ENCODE peak calls at places on chromosome 14, in four cellular contexts. Y is RWPE2, E is IMR-90, D is esophagus squamous epithelium. S is an unnamed sample.

GRCh38 chr14:98325761-98326160 is 946.2 kb downstream of the BCL11B start:
- DNase-seq in E (no peak), Y (no peak), D (no peak), S (no peak)

GRCh38 chr14:23513466-23514008 is 38.0 kb downstream of the ZFHX2 start:
- DNase-seq in Y (no peak), D (no peak), E (no peak), S (no peak)

GRCh38 chr14:72810201-72810600 is 83.7 kb downstream of the DPF3 start:
- DNase-seq in Y (no peak), E (no peak), D (no peak), S (no peak)

GRCh38 chr14:78637903-78638302 is 467.7 kb downstream of the NRXN3 start:
- DNase-seq in Y (no peak), E (no peak), D (no peak), S (no peak)

GRCh38 chr14:74425525-74426201 is 347 bp downstream of the SYNDIG1L start:
- DNase-seq in Y (no peak), E (no peak), D (no peak), S (no peak)

GRCh38 chr14:91466192-91466591 is 43.9 kb downstream of the PPP4R3A start:
- DNase-seq in E (no peak), D (no peak), Y (no peak), S (no peak)

GRCh38 chr14:56196274-56196673 is 78.1 kb downstream of the PELI2 start:
- DNase-seq in E (peak), Y (no peak), D (no peak), S (no peak)

GRCh38 chr14:91228112-91229004 is 16.1 kb downstream of the GPR68 start:
- DNase-seq in D (no peak), Y (no peak), E (peak), S (no peak)

GRCh38 chr14:69711065-69711464 is 55.9 kb upstream of the SRSF5 start:
- DNase-seq in E (peak), D (no peak), Y (no peak), S (no peak)

GRCh38 chr14:34050606-34051005 is 99.7 kb upstream of the EGLN3 start:
- DNase-seq in E (no peak), D (no peak), Y (no peak), S (no peak)

GRCh38 chr14:93903342-93904184 is 23.6 kb upstream of the FAM181A start:
- DNase-seq in Y (no peak), E (no peak), D (no peak), S (no peak)
- TF ChIP-seq CTCF in Y (peak), E (peak), D (no peak), S (peak)

DNA sequence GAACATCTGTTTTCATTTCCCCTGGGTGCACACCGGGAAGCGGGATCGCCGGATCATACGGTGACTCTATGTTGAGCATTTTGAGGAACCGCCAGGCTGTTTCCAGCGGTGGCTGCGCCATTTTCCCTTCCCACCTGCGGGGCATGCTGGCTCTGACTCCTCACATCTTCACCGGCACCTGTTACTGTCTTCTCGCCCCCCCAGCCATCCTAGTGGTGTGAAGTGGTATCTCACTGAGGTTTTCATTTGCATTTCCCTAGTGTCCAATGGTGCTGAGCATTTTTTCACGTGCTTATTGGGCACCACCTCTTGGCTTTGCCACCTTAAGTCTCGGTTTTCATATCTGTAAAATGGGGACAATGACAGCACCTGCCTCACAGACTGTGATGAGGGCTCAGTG is 44.1 kb upstream of the EML1 start:
- DNase-seq in E (no peak), Y (no peak), D (no peak), S (no peak)
- TF ChIP-seq CTCF in E (peak), Y (no peak), D (no peak), S (peak)

GRCh38 chr14:68655961-68656360 is 136.9 kb downstream of the ZFP36L1 start:
- DNase-seq in Y (no peak), D (no peak), E (no peak), S (no peak)
- TF ChIP-seq CTCF in Y (peak), D (no peak), E (no peak), S (peak)

DNA sequence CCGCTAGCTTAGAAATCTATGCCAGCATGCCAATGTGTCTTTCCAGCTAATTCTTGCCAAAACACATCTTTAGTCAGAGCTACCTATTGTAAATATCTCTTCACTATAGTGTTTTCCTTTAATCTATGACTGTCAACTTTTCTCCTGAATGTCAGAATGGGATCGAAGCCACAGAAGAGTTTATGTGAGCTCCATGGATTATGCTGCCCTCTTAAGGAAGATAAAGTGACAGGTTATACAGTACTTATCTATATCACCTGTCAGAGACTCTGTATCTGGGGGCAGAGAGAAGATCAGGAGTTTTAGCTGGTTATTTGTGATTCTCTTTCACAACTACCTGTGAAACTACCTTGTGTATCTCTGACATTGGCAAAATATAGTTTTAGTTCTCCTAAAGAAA is 204.3 kb upstream of the SEL1L start:
- DNase-seq in Y (no peak), E (no peak), D (no peak), S (no peak)
- TF ChIP-seq CTCF in Y (peak), E (no peak), D (no peak), S (no peak)

GRCh38 chr14:81172353-81172752 is 48.4 kb downstream of the GTF2A1 start:
- DNase-seq in E (peak), D (no peak), Y (no peak), S (no peak)

GRCh38 chr14:81169267-81169666 is 51.5 kb downstream of the GTF2A1 start:
- DNase-seq in D (no peak), E (no peak), Y (no peak), S (no peak)

GRCh38 chr14:81169711-81170103 is 51.1 kb downstream of the GTF2A1 start:
- DNase-seq in D (no peak), E (peak), Y (no peak), S (no peak)

GRCh38 chr14:81170104-81170828 is 50.5 kb downstream of the GTF2A1 start:
- DNase-seq in D (peak), Y (peak), E (peak), S (peak)

DNA sequence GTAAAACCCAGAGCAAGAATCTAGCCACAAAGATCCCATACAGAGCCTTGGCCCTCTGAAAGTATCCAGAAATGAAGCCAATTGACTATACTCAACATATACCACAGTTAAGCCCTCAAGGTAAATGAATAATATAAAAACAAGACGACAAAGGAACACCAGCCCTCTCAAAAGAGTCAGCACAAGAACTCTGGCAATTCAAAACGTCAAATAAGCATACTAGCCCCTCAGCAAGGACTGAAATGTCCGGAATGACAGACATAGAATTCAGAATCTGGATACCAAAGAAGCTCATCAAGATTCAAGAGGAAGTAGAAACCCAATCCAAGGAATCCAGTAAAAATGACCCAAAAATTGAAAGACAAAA is 49.9 kb downstream of the GTF2A1 start:
- DNase-seq in Y (no peak), E (no peak), D (no peak), S (no peak)
- TF ChIP-seq CTCF in Y (peak), E (no peak), D (no peak), S (peak)

GRCh38 chr14:105490318-105490571 is 801 bp upstream of the TEDC1 start:
- DNase-seq in Y (no peak), E (no peak), D (no peak), S (no peak)

GRCh38 chr14:105490572-105491365 is at the start of gene TEDC1:
- DNase-seq in D (peak), E (peak), Y (peak), S (peak)

GRCh38 chr14:105487986-105488777 is 1.5 kb downstream of the CRIP1 start:
- DNase-seq in D (no peak), E (no peak), Y (no peak), S (no peak)

GRCh38 chr14:105488781-105489606 is 2.1 kb upstream of the TEDC1 start:
- DNase-seq in Y (no peak), D (no peak), E (no peak), S (no peak)

GRCh38 chr14:105489607-105490317 is 1.3 kb upstream of the TEDC1 start:
- DNase-seq in E (peak), Y (no peak), D (peak), S (no peak)
- TF ChIP-seq CTCF in E (peak), Y (peak), D (peak), S (peak)

GRCh38 chr14:61694039-61694438 is 1.3 kb upstream of the HIF1A start:
- DNase-seq in D (no peak), Y (no peak), E (no peak), S (no peak)
- TF ChIP-seq CTCF in D (no peak), Y (no peak), E (no peak), S (no peak)

GRCh38 chr14:28695109-28695508 is 71.5 kb upstream of the FOXG1 start:
- DNase-seq in E (no peak), Y (no peak), D (no peak), S (no peak)
- TF ChIP-seq CTCF in E (no peak), Y (no peak), D (no peak), S (no peak)

DNA sequence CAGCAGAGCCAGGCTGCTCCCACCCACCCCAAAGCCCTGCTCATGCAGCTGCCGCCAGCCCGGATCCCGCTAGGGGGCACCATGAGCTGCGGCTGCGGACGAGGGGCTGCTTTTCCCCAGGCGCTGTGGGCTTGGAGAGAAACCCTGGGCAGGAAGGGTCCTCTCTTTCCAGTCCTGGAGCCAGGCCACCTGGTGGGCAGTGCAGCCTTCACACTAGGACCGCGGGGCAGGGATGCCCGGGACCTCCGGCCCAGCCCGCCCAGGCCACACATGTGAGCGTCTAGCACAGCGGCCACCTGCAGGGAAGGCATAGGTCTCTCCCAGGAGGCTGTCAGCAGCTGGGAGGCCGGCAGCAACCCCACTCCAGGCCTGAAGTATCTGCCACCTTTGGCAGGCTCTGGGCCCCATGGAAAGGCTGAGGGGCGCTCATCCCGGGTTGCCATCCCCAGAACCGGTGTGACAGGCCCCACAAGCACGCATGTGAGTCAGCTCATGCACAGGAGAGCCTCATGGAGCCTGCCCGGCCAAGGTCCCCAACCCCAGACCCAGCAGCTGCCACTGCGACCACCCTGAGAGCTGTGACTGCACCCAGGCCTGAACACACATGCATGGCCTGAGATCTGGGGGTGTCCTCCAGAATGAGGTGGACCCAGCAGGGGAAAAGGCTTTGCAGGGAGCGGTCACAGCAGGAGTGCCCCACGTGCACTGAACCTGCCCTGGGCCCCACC is 280.0 kb upstream of the RTL1 start:
- DNase-seq in Y (peak), D (no peak), E (no peak), S (peak)
- TF ChIP-seq CTCF in Y (no peak), D (no peak), E (peak), S (peak)

S was measured in chondrocyte.